ENCODE peak calls at places on chromosomes 1 and 21, in seven cellular contexts. T is fibroblast of the aortic adventitia; U is stimulated activated CD4-positive, alpha-beta T cell treated with anti-CD3 and anti-CD28 coated beads, Interleukin-2, amount 100 ng/mL, for 48 hours; O is left cardiac atrium; D is endothelial cell; S is astrocyte of the cerebellum; Q is tibial artery. E is an unnamed sample.

GRCh38 chr1:33335020-33335419 is 14.1 kb upstream of the A3GALT2 start:
- DNase-seq in O (no peak), T (peak), D (no peak), U (no peak), Q (no peak), S (no peak), E (no peak)

GRCh38 chr1:35605071-35605881 is 32.2 kb downstream of the TFAP2E start:
- DNase-seq in O (no peak), T (no peak), Q (no peak), U (no peak), D (no peak), S (peak), E (no peak)

GRCh38 chr1:58762806-58763205 is 21.0 kb downstream of the JUN start:
- DNase-seq in U (no peak), O (no peak), T (peak), S (no peak), D (no peak), Q (no peak), E (no peak)

GRCh38 chr21:28473530-28474225 is 519.0 kb downstream of the LTN1 start:
- DNase-seq in U (no peak), T (peak), D (no peak), O (no peak), Q (no peak), S (no peak), E (no peak)

GRCh38 chr1:70963374-70963773 is 84.2 kb downstream of the PTGER3 start:
- DNase-seq in Q (no peak), U (no peak), D (no peak), S (no peak), O (no peak), T (no peak), E (no peak)

GRCh38 chr21:32372755-32373154 is 20.1 kb downstream of the URB1 start:
- DNase-seq in D (no peak), S (no peak), U (no peak), Q (no peak), T (peak), O (no peak), E (no peak)

GRCh38 chr1:118304722-118305344 is 119.8 kb upstream of the SPAG17 start:
- DNase-seq in T (peak), U (no peak), D (peak), S (peak), O (no peak), Q (no peak), E (no peak)

GRCh38 chr1:67586596-67586995 is 98.4 kb upstream of the GADD45A start:
- DNase-seq in O (no peak), T (peak), Q (peak), S (no peak), U (no peak), D (no peak), E (no peak)

GRCh38 chr1:64823691-64824476 is 79.0 kb downstream of the RAVER2 start:
- DNase-seq in S (peak), T (peak), O (no peak), Q (peak), D (peak), U (peak), E (peak)

GRCh38 chr1:66375125-66375524 is 158.8 kb upstream of the SGIP1 start:
- DNase-seq in T (no peak), S (no peak), U (no peak), D (no peak), Q (no peak), O (no peak), E (no peak)

GRCh38 chr1:62687421-62687902 is 724 bp downstream of the DOCK7 start:
- DNase-seq in U (peak), S (no peak), T (peak), Q (peak), O (peak), D (no peak), E (peak)

GRCh38 chr1:36349241-36349671 is 25.8 kb upstream of the EVA1B start:
- DNase-seq in O (no peak), S (no peak), Q (no peak), D (no peak), U (no peak), T (peak), E (no peak)

GRCh38 chr21:28068455-28069358 is 924.0 kb downstream of the LTN1 start:
- DNase-seq in Q (no peak), T (peak), S (no peak), U (no peak), O (no peak), D (no peak), E (no peak)

GRCh38 chr1:168373869-168374268 is 93.2 kb downstream of the TBX19 start:
- DNase-seq in Q (no peak), D (no peak), T (no peak), S (no peak), U (no peak), O (peak), E (no peak)

GRCh38 chr1:43776043-43776761 is 68.9 kb downstream of the ST3GAL3 start:
- DNase-seq in S (no peak), O (no peak), D (no peak), T (peak), U (no peak), Q (no peak), E (no peak)

GRCh38 chr1:62508187-62508758 is 71.4 kb downstream of the USP1 start:
- DNase-seq in T (peak), S (peak), D (no peak), O (no peak), U (no peak), Q (no peak), E (peak)

GRCh38 chr1:109357673-109358072 is 40.0 kb downstream of the SORT1 start:
- DNase-seq in Q (no peak), O (no peak), D (no peak), T (peak), S (no peak), U (no peak), E (no peak)

GRCh38 chr1:234610061-234610581 is at the start of gene IRF2BP2:
- DNase-seq in D (peak), T (peak), U (peak), S (peak), Q (peak), O (peak), E (peak)

GRCh38 chr21:30425826-30426225 is at the start of gene KRTAP13-3:
- DNase-seq in O (no peak), T (no peak), S (no peak), Q (no peak), D (no peak), U (no peak), E (no peak)

GRCh38 chr1:37951041-37951782 is 4.4 kb upstream of the INPP5B start:
- DNase-seq in T (no peak), O (no peak), D (no peak), S (no peak), U (no peak), Q (no peak), E (no peak)

E was measured in adrenal gland.